ENCODE peak calls at places on chromosomes 5 and 9, in eight cellular contexts. A is endodermal cell; T is GM20000; C is activated CD8-positive, alpha-beta T cell treated with anti-CD3 and anti-CD28 coated beads for 36 hours; G is endothelial cell; Y is H9; B is fibroblast of villous mesenchyme; D is CD4-positive, alpha-beta T cell. V is an unnamed sample.
A peak's percentile ranks its signal among the peaks of the same experiment; 100 is the strongest.

GRCh38 chr9:124754289-124754688 is 16.8 kb downstream of the NR6A1 start:
- DNase-seq in Y (no peak), T (no peak), A (no peak), G (no peak), B (peak; percentile 33), C (no peak), D (no peak), V (no peak)

GRCh38 chr9:89430995-89431394 is 66.9 kb downstream of the SEMA4D start:
- DNase-seq in C (no peak), G (no peak), B (no peak), D (no peak), T (no peak), Y (no peak), A (no peak), V (no peak)

GRCh38 chr9:80881946-80882345 is 807.4 kb downstream of the TLE1 start:
- DNase-seq in T (no peak), C (no peak), Y (peak; percentile 30), D (no peak), G (no peak), B (no peak), A (peak; percentile 72), V (peak; percentile 18)

GRCh38 chr5:168364738-168365550 is 73.5 kb downstream of the WWC1 start:
- DNase-seq in A (peak; percentile 80), Y (peak; percentile 65), G (peak; percentile 21), D (no peak), T (no peak), C (no peak), B (peak; percentile 7), V (no peak)

GRCh38 chr9:96448546-96449170 is 1.3 kb upstream of the HABP4 start:
- DNase-seq in C (no peak), B (no peak), A (no peak), D (no peak), T (no peak), Y (no peak), G (no peak), V (no peak)

GRCh38 chr9:105355810-105356209 is 92.0 kb upstream of the FSD1L start:
- DNase-seq in D (no peak), T (peak; percentile 25), C (peak; percentile 4), Y (no peak), B (peak; percentile 67), G (no peak), A (no peak), V (no peak)

GRCh38 chr9:86282979-86283535 is 719 bp upstream of the ISCA1 start:
- DNase-seq in B (peak; percentile 86), Y (no peak), C (no peak), G (no peak), D (no peak), T (no peak), A (no peak), V (no peak)

GRCh38 chr9:37908698-37909186 is 4.8 kb upstream of the SLC25A51 start:
- DNase-seq in C (no peak), G (no peak), B (peak; percentile 73), Y (no peak), T (no peak), D (no peak), A (no peak), V (no peak)

GRCh38 chr9:115237383-115238087 is 119.6 kb upstream of the TNC start:
- DNase-seq in B (no peak), G (no peak), D (no peak), C (no peak), Y (no peak), T (no peak), A (no peak), V (no peak)

GRCh38 chr9:126031116-126031515 is 283.9 kb downstream of the PBX3 start:
- DNase-seq in G (no peak), A (no peak), Y (no peak), C (no peak), D (no peak), B (no peak), T (no peak), V (no peak)

GRCh38 chr5:142749321-142749720 is 20.9 kb upstream of the ARHGAP26 start:
- DNase-seq in G (no peak), T (no peak), Y (no peak), D (no peak), C (peak; percentile 51), B (peak; percentile 25), A (no peak), V (no peak)

GRCh38 chr5:142746532-142746931 is 23.6 kb upstream of the ARHGAP26 start:
- DNase-seq in A (no peak), T (no peak), Y (no peak), D (no peak), B (no peak), C (no peak), G (no peak), V (no peak)

GRCh38 chr5:142747034-142747433 is 23.1 kb upstream of the ARHGAP26 start:
- DNase-seq in D (no peak), B (no peak), C (no peak), G (no peak), T (no peak), Y (no peak), A (no peak), V (no peak)

GRCh38 chr5:142748132-142748531 is 22.0 kb upstream of the ARHGAP26 start:
- DNase-seq in G (no peak), A (no peak), Y (no peak), D (no peak), C (no peak), T (no peak), B (no peak), V (no peak)

DNA sequence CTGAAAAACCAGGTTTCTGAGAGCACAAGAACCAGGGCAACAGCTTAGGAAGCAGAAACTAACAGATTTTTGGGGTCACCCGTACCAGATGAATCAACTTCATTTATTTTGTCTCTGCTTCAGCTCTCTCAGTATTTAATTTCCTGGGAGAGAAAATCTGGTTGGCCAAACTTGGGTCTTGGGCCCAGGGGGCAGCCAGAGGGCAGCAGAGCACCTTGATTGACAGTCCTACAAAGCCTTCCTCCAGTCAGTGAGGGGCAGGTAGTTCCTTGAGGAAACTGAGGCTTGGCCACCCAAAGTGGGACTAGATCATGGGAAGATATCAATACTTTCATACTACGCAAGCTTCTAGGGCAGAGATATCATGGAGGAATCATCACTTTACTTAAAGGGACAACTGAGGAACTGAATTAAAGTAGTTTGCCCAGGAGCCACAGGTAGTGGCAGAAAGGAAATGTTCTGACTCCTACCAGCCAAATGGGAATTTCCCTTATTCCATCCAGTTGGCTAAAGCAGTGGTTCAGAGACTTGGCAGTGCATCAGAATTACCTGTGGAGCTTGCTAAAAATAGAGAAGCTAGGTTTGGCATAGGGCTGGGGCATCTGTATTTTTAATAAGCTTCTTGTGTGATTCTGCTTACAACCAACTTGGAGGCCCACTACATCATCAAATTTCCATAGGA is 21.5 kb upstream of the ARHGAP26 start:
- DNase-seq in Y (peak; percentile 57), B (no peak), A (peak; percentile 83), D (peak; percentile 63), G (no peak), C (peak; percentile 74), T (peak; percentile 39), V (peak; percentile 47)
- TF ChIP-seq CTCF in Y (peak; percentile 82), B (peak; percentile 38), A (peak; percentile 92), D (peak; percentile 70), G (no peak), C (peak; percentile 81), T (peak; percentile 97), V (peak; percentile 35)

DNA sequence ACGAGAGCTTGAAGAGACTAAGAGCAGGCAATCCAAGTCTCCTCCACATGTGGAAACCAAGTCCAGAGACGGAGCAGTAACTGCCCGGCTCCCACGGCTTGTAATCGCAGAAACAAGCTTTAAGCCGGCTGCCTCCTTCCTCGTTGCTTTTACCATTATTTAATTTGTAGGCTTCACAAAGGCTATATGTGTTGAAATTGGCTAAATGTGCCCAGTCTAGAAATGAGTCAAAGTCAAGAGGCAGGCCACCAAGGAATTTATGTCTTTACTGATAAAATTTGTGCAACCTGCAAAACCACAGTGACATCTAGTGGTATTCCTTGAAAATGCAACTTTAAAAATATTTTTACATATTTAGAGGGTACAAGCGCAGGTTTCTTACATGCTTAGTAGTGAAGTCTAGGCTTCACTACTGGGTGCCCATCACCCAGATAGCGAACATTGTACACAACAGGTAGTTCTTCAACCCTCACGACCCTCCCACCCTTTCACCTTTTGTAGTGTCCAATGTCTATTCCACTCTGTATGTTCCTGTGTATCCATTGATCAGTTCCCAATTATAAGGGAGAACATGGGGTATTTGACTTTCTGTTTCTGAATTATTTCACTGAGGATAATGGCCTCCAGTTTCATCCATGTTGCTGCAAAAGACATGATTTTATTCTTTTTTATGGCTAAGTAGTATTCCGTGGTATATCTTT is 33.5 kb upstream of the EBF1 start:
- DNase-seq in B (peak; percentile 84), D (no peak), G (no peak), T (peak; percentile 58), A (no peak), Y (no peak), C (no peak), V (no peak)
- TF ChIP-seq CTCF in B (peak; percentile 74), D (peak; percentile 97), G (peak; percentile 97), T (peak; percentile 38), A (peak; percentile 86), Y (peak; percentile 83), C (peak; percentile 82), V (peak; percentile 86)

GRCh38 chr5:143698534-143698933 is 113.4 kb upstream of the HMHB1 start:
- DNase-seq in B (no peak), C (peak; percentile 51), A (no peak), D (no peak), Y (no peak), T (no peak), G (no peak), V (no peak)

GRCh38 chr5:143703659-143704058 is 108.3 kb upstream of the HMHB1 start:
- DNase-seq in G (no peak), C (no peak), D (no peak), A (no peak), Y (no peak), T (no peak), B (no peak), V (no peak)

GRCh38 chr5:143701476-143701875 is 110.5 kb upstream of the HMHB1 start:
- DNase-seq in T (no peak), G (no peak), Y (no peak), D (no peak), A (no peak), B (peak; percentile 40), C (no peak), V (no peak)

GRCh38 chr5:143699121-143699520 is 112.8 kb upstream of the HMHB1 start:
- DNase-seq in Y (no peak), T (no peak), B (no peak), D (no peak), G (no peak), C (peak; percentile 42), A (no peak), V (no peak)

GRCh38 chr5:143700994-143701393 is 111.0 kb upstream of the HMHB1 start:
- DNase-seq in T (no peak), Y (no peak), D (no peak), G (no peak), A (no peak), C (no peak), B (no peak), V (no peak)
- TF ChIP-seq CTCF in T (no peak), Y (no peak), D (no peak), G (no peak), A (peak; percentile 23), C (no peak), B (no peak), V (no peak)

DNA sequence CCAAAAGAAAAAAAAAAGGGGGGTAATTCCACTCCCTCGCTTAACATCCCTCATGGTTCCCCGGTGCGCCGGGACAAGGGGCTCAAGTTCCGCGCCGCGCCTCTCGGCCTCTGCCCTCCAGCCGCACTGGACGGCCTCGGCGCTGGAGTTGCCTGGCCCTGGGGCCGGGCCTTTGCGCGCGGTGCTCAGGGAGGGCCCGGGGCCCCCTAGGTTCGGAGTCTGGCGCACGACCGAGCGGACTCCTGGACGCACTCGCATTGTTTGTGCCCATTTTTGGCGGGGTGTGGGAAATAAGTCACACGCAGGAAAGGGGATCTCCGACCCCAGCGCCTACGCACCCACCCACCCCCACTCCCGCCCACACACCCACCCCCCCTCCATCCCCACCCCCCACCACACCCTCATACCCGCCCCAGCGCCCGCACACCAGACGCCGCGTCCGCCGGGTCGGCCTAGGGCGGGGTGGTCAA is 381 bp downstream of the MED22 start:
- DNase-seq in C (peak; percentile 52), Y (no peak), T (peak; percentile 80), A (peak; percentile 75), B (no peak), G (peak; percentile 53), D (peak; percentile 45), V (peak; percentile 45)
- TF ChIP-seq CTCF in C (no peak), Y (no peak), T (no peak), A (peak; percentile 7), B (peak; percentile 3), G (no peak), D (no peak), V (no peak)

V was measured in glutamatergic neuron.